ENCODE peak calls at places on chromosome 1, in ten cellular contexts. Y is ACHN; J is tibial nerve; X is nucleus accumbens; R is NCI-H2029; L is GM13977; N is activated CD4-positive, CD25-positive, alpha-beta regulatory T cell treated with anti-CD3 and anti-CD28 coated beads, Interleukin-2, amount 50 U/mL, for 72 hours; P is iris pigment epithelial cell; B is NCI-H1092; D is H7. K is an unnamed sample.

GRCh38 chr1:53376742-53377437 is 49.0 kb upstream of the LRP8 start:
- DNase-seq in Y (no peak), J (no peak), D (peak), P (no peak), B (no peak), N (peak), X (no peak), R (peak), L (no peak), K (no peak)

GRCh38 chr1:32915766-32916455 is 14.7 kb upstream of the TMEM54 start:
- DNase-seq in R (no peak), J (no peak), N (no peak), L (no peak), B (no peak), P (no peak), D (no peak), Y (no peak), X (no peak), K (no peak)

GRCh38 chr1:45884700-45885099 is 81.3 kb downstream of the MAST2 start:
- DNase-seq in P (peak), X (no peak), R (no peak), J (no peak), N (no peak), L (no peak), B (no peak), D (no peak), Y (peak), K (peak)

GRCh38 chr1:184693011-184693410 is 61.6 kb downstream of the EDEM3 start:
- DNase-seq in X (no peak), B (no peak), N (no peak), Y (no peak), L (no peak), J (no peak), D (no peak), R (no peak), P (no peak), K (no peak)

GRCh38 chr1:205172729-205173366 is 38.7 kb downstream of the DSTYK start:
- DNase-seq in J (no peak), L (no peak), D (no peak), B (no peak), P (peak), N (no peak), X (no peak), Y (peak), R (no peak), K (peak)

GRCh38 chr1:218809625-218810024 is 364.1 kb upstream of the LYPLAL1 start:
- DNase-seq in B (no peak), N (no peak), Y (no peak), L (no peak), J (no peak), X (no peak), R (no peak), P (no peak), D (no peak), K (no peak)

GRCh38 chr1:111214086-111214801 is 13.3 kb upstream of the CHI3L2 start:
- DNase-seq in J (no peak), L (no peak), Y (no peak), P (no peak), X (no peak), R (no peak), N (no peak), B (no peak), D (no peak), K (peak)

GRCh38 chr1:4346141-4346540 is 308.3 kb upstream of the AJAP1 start:
- DNase-seq in Y (no peak), N (no peak), P (no peak), R (no peak), D (no peak), L (no peak), B (no peak), J (no peak), X (no peak), K (no peak)

GRCh38 chr1:60290393-60290792 is 216.8 kb upstream of the C1orf87 start:
- DNase-seq in D (no peak), R (no peak), N (no peak), B (no peak), X (no peak), P (no peak), L (no peak), J (no peak), Y (no peak), K (no peak)

GRCh38 chr1:198756470-198756869 is 117.6 kb downstream of the PTPRC start:
- DNase-seq in L (no peak), D (no peak), X (no peak), P (peak), R (no peak), Y (peak), N (no peak), J (no peak), B (no peak), K (peak)

GRCh38 chr1:73593804-73594203 is 604.2 kb downstream of the LRRIQ3 start:
- DNase-seq in J (no peak), L (no peak), Y (no peak), D (no peak), X (no peak), R (no peak), B (no peak), P (no peak), N (no peak), K (peak)

K was measured in epithelial cell of esophagus.